ENCODE peak calls at places on chromosomes 12 and 14, in seven cellular contexts. H is A549; V is activated CD8-positive, alpha-beta memory T cell treated with anti-CD3 and anti-CD28 coated beads for 24 hours; T is naive thymus-derived CD4-positive, alpha-beta T cell; K is stimulated activated CD4-positive, alpha-beta T cell treated with anti-CD3 and anti-CD28 coated beads, Interleukin-4, amount 100 ng/mL, for 48 hours; E is skeletal muscle cell; O is iPS-NIHi11. F is an unnamed sample.

GRCh38 chr12:12582895-12583303 is 20.2 kb upstream of the DUSP16 start:
- DNase-seq in H (peak; percentile 94), K (peak; percentile 57), E (no peak), T (no peak), V (no peak), O (no peak), F (no peak)

GRCh38 chr12:85489194-85489593 is 209.2 kb downstream of the ALX1 start:
- DNase-seq in H (no peak), O (no peak), K (no peak), T (no peak), V (no peak), E (no peak), F (peak; percentile 26)

GRCh38 chr12:65524666-65525065 is 246.2 kb downstream of the MSRB3 start:
- DNase-seq in H (no peak), O (no peak), K (no peak), E (no peak), T (no peak), V (no peak), F (no peak)

GRCh38 chr12:52913424-52913821 is 8.5 kb upstream of the KRT8 start:
- DNase-seq in E (no peak), H (no peak), T (no peak), O (no peak), K (no peak), V (no peak), F (no peak)

GRCh38 chr12:113071427-113072112 is 15.0 kb downstream of the DTX1 start:
- DNase-seq in T (no peak), E (no peak), V (no peak), H (no peak), O (no peak), K (no peak), F (no peak)

GRCh38 chr14:33393155-33393894 is 454.6 kb downstream of the NPAS3 start:
- DNase-seq in K (no peak), O (no peak), V (no peak), H (no peak), E (peak; percentile 63), T (no peak), F (no peak)

GRCh38 chr12:116164976-116165425 is 112.5 kb downstream of the MED13L start:
- DNase-seq in H (peak; percentile 31), K (no peak), O (no peak), V (no peak), T (no peak), E (no peak), F (no peak)

GRCh38 chr12:67578976-67579661 is 69.4 kb upstream of the DYRK2 start:
- DNase-seq in V (no peak), O (no peak), H (no peak), E (no peak), T (peak; percentile 66), K (no peak), F (no peak)

GRCh38 chr12:106303202-106303820 is 778 bp downstream of the TCP11L2 start:
- DNase-seq in T (peak; percentile 97), K (peak; percentile 69), O (peak; percentile 77), E (peak; percentile 21), H (peak; percentile 61), V (peak; percentile 85), F (peak; percentile 70)

GRCh38 chr12:24470050-24470449 is 478.9 kb downstream of the BCAT1 start:
- DNase-seq in E (peak; percentile 10), O (no peak), T (no peak), H (no peak), V (no peak), K (no peak), F (no peak)

GRCh38 chr14:29545714-29546113 is 381.9 kb downstream of the PRKD1 start:
- DNase-seq in V (no peak), K (no peak), H (no peak), T (no peak), O (no peak), E (no peak), F (no peak)

GRCh38 chr14:57889245-57889644 is 23.4 kb upstream of the SLC35F4 start:
- DNase-seq in O (no peak), H (no peak), T (no peak), E (peak; percentile 39), V (no peak), K (no peak), F (peak; percentile 49)

GRCh38 chr14:35963209-35963608 is 137.1 kb downstream of the BRMS1L start:
- DNase-seq in V (no peak), H (peak; percentile 27), K (no peak), O (peak; percentile 50), E (no peak), T (no peak), F (no peak)

GRCh38 chr12:122834921-122835692 is at the start of gene HIP1R:
- DNase-seq in V (peak; percentile 87), K (peak; percentile 55), O (peak; percentile 84), T (peak; percentile 64), E (no peak), H (peak; percentile 49), F (peak; percentile 36)

F was measured in NCI-H1105.